ENCODE peak calls at places on chromosomes 7 and 10, in ten cellular contexts. Y, Q, R, N, I, H, L, Z, B and C are unnamed samples.

GRCh38 chr10:58513189-58514101 is 773 bp downstream of the BICC1 start:
- DNase-seq in Y (peak), Q (no peak), R (no peak), N (peak), I (peak), H (no peak), L (peak), Z (peak), B (peak), C (no peak)

GRCh38 chr10:114477285-114477684 is 73.0 kb upstream of the AFAP1L2 start:
- DNase-seq in Y (no peak), Q (no peak), R (no peak), N (no peak), I (peak), H (no peak), L (no peak), Z (no peak), B (no peak), C (no peak)

GRCh38 chr7:55172161-55172560 is 153.3 kb downstream of the EGFR start:
- DNase-seq in Y (no peak), Q (no peak), R (no peak), N (no peak), I (no peak), H (no peak), L (no peak), Z (no peak), B (no peak), C (no peak)

GRCh38 chr10:34739915-34740314 is 75.2 kb downstream of the PARD3 start:
- DNase-seq in Y (peak), Q (no peak), R (peak), N (peak), I (peak), H (no peak), L (peak), Z (peak), B (no peak), C (peak)

GRCh38 chr7:19410096-19410495 is 264.9 kb upstream of the FERD3L start:
- DNase-seq in Y (no peak), Q (no peak), R (no peak), N (no peak), I (no peak), H (no peak), L (no peak), Z (no peak), B (no peak), C (no peak)

GRCh38 chr7:155261031-155261985 is 36.4 kb upstream of the INSIG1 start:
- DNase-seq in Y (no peak), Q (no peak), R (no peak), N (no peak), I (no peak), H (no peak), L (no peak), Z (no peak), B (no peak), C (no peak)

GRCh38 chr10:12975906-12976305 is 25.6 kb downstream of the CCDC3 start:
- DNase-seq in Y (no peak), Q (no peak), R (no peak), N (no peak), I (no peak), H (no peak), L (no peak), Z (no peak), B (no peak), C (no peak)

GRCh38 chr7:109984726-109985125 is 1106.2 kb upstream of the LRRN3 start:
- DNase-seq in Y (no peak), Q (no peak), R (no peak), N (no peak), I (no peak), H (no peak), L (no peak), Z (no peak), B (no peak), C (no peak)

GRCh38 chr10:8121199-8121890 is 66.9 kb downstream of the GATA3 start:
- DNase-seq in Y (no peak), Q (no peak), R (no peak), N (no peak), I (no peak), H (no peak), L (no peak), Z (no peak), B (no peak), C (no peak)

GRCh38 chr10:113041841-113042745 is 92.0 kb downstream of the TCF7L2 start:
- DNase-seq in Y (no peak), Q (no peak), R (no peak), N (no peak), I (no peak), H (no peak), L (no peak), Z (no peak), B (no peak), C (no peak)

GRCh38 chr7:2105917-2106316 is 126.8 kb downstream of the MAD1L1 start:
- DNase-seq in Y (no peak), Q (no peak), R (no peak), N (no peak), I (no peak), H (no peak), L (peak), Z (no peak), B (no peak), C (no peak)

GRCh38 chr7:20440472-20441105 is 109.9 kb downstream of the ITGB8 start:
- DNase-seq in Y (no peak), Q (no peak), R (no peak), N (peak), I (peak), H (peak), L (peak), Z (peak), B (no peak), C (no peak)

GRCh38 chr7:27947581-27948278 is 207.8 kb downstream of the TAX1BP1 start:
- DNase-seq in Y (peak), Q (no peak), R (no peak), N (no peak), I (no peak), H (no peak), L (peak), Z (no peak), B (no peak), C (no peak)

GRCh38 chr7:32536585-32536984 is 41.3 kb downstream of the AVL9 start:
- DNase-seq in Y (peak), Q (no peak), R (no peak), N (no peak), I (no peak), H (no peak), L (no peak), Z (no peak), B (no peak), C (no peak)

GRCh38 chr10:30432631-30433285 is 1.2 kb upstream of the MAP3K8 start:
- DNase-seq in Y (no peak), Q (no peak), R (no peak), N (no peak), I (peak), H (peak), L (no peak), Z (no peak), B (no peak), C (no peak)

GRCh38 chr10:74177140-74177677 is 26.2 kb downstream of the ADK start:
- DNase-seq in Y (peak), Q (no peak), R (no peak), N (no peak), I (peak), H (no peak), L (no peak), Z (no peak), B (no peak), C (no peak)

GRCh38 chr7:4809091-4809591 is 33.7 kb downstream of the AP5Z1 start:
- DNase-seq in Y (no peak), Q (no peak), R (no peak), N (no peak), I (no peak), H (peak), L (no peak), Z (no peak), B (no peak), C (no peak)

GRCh38 chr10:86261933-86262665 is 104.5 kb downstream of the GRID1 start:
- DNase-seq in Y (no peak), Q (no peak), R (no peak), N (peak), I (peak), H (peak), L (peak), Z (peak), B (peak), C (peak)

GRCh38 chr10:69407621-69408301 is 9.0 kb downstream of the TACR2 start:
- DNase-seq in Y (no peak), Q (no peak), R (peak), N (no peak), I (no peak), H (peak), L (no peak), Z (no peak), B (no peak), C (no peak)

GRCh38 chr7:135414850-135415439 is 95.0 kb downstream of the CNOT4 start:
- DNase-seq in Y (peak), Q (no peak), R (no peak), N (peak), I (peak), H (peak), L (peak), Z (no peak), B (no peak), C (no peak)

GRCh38 chr7:51029131-51029530 is 246.4 kb upstream of the GRB10 start:
- DNase-seq in Y (no peak), Q (no peak), R (no peak), N (no peak), I (no peak), H (no peak), L (no peak), Z (no peak), B (no peak), C (no peak)